ENCODE peak calls at places on chromosomes 4 and X, in seven cellular contexts. One of them, this sample, is unnamed.

GRCh38 chr4:86306816-86307215 is 53.0 kb downstream of the MAPK10 start:
- DNase-seq in WERI-Rb-1: no peak
- DNase-seq in tibial artery: no peak
- DNase-seq in thoracic aorta: no peak
- DNase-seq in bronchial epithelial cell: no peak
- DNase-seq in right lobe of liver: no peak
- DNase-seq in mammary epithelial cell: no peak
- DNase-seq in this sample: no peak

GRCh38 chrX:100363926-100364325 is 46.1 kb downstream of the PCDH19 start:
- DNase-seq in WERI-Rb-1: no peak
- DNase-seq in tibial artery: no peak
- DNase-seq in thoracic aorta: no peak
- DNase-seq in bronchial epithelial cell: no peak
- DNase-seq in right lobe of liver: no peak
- DNase-seq in mammary epithelial cell: no peak
- DNase-seq in this sample: no peak

GRCh38 chr4:12486995-12487394 is 997.1 kb downstream of the RAB28 start:
- DNase-seq in WERI-Rb-1: no peak
- DNase-seq in tibial artery: no peak
- DNase-seq in thoracic aorta: no peak
- DNase-seq in bronchial epithelial cell: no peak
- DNase-seq in right lobe of liver: no peak
- DNase-seq in mammary epithelial cell: no peak
- DNase-seq in this sample: no peak

GRCh38 chrX:119667111-119667928 is 25.6 kb downstream of the SEPTIN6 start:
- DNase-seq in WERI-Rb-1: no peak
- DNase-seq in tibial artery: no peak
- DNase-seq in thoracic aorta: no peak
- DNase-seq in bronchial epithelial cell: no peak
- DNase-seq in right lobe of liver: no peak
- DNase-seq in mammary epithelial cell: no peak
- DNase-seq in this sample: peak; percentile 59

GRCh38 chr4:119246177-119246576 is 33.7 kb downstream of the USP53 start:
- DNase-seq in WERI-Rb-1: no peak
- DNase-seq in tibial artery: no peak
- DNase-seq in thoracic aorta: no peak
- DNase-seq in bronchial epithelial cell: no peak
- DNase-seq in right lobe of liver: no peak
- DNase-seq in mammary epithelial cell: no peak
- DNase-seq in this sample: no peak

GRCh38 chr4:110636677-110637407 is 14.0 kb upstream of the PITX2 start:
- DNase-seq in WERI-Rb-1: peak; percentile 32
- DNase-seq in tibial artery: no peak
- DNase-seq in thoracic aorta: no peak
- DNase-seq in bronchial epithelial cell: no peak
- DNase-seq in right lobe of liver: no peak
- DNase-seq in mammary epithelial cell: no peak
- DNase-seq in this sample: no peak

GRCh38 chrX:26470946-26471345 is 255.0 kb downstream of the MAGEB5 start:
- DNase-seq in WERI-Rb-1: peak; percentile 39
- DNase-seq in tibial artery: no peak
- DNase-seq in thoracic aorta: no peak
- DNase-seq in bronchial epithelial cell: no peak
- DNase-seq in right lobe of liver: no peak
- DNase-seq in mammary epithelial cell: no peak
- DNase-seq in this sample: no peak

GRCh38 chrX:40145001-40145631 is 47.4 kb upstream of the BCOR start:
- DNase-seq in WERI-Rb-1: peak; percentile 72
- DNase-seq in tibial artery: no peak
- DNase-seq in thoracic aorta: no peak
- DNase-seq in bronchial epithelial cell: no peak
- DNase-seq in right lobe of liver: no peak
- DNase-seq in mammary epithelial cell: no peak
- DNase-seq in this sample: no peak

GRCh38 chr4:131063878-131064277 is 1967.9 kb downstream of the C4orf33 start:
- DNase-seq in WERI-Rb-1: no peak
- DNase-seq in tibial artery: no peak
- DNase-seq in thoracic aorta: no peak
- DNase-seq in bronchial epithelial cell: no peak
- DNase-seq in right lobe of liver: no peak
- DNase-seq in mammary epithelial cell: no peak
- DNase-seq in this sample: no peak

GRCh38 chr4:39362827-39363226 is 3.3 kb downstream of the RFC1 start:
- DNase-seq in WERI-Rb-1: no peak
- DNase-seq in tibial artery: no peak
- DNase-seq in thoracic aorta: no peak
- DNase-seq in bronchial epithelial cell: no peak
- DNase-seq in right lobe of liver: no peak
- DNase-seq in mammary epithelial cell: no peak
- DNase-seq in this sample: no peak

GRCh38 chr4:127505203-127505602 is 127.6 kb upstream of the INTU start:
- DNase-seq in WERI-Rb-1: no peak
- DNase-seq in tibial artery: no peak
- DNase-seq in thoracic aorta: no peak
- DNase-seq in bronchial epithelial cell: peak; percentile 38
- DNase-seq in right lobe of liver: no peak
- DNase-seq in mammary epithelial cell: peak; percentile 2
- DNase-seq in this sample: peak; percentile 47

GRCh38 chrX:139287155-139287924 is 243.2 kb upstream of the F9 start:
- DNase-seq in WERI-Rb-1: no peak
- DNase-seq in tibial artery: no peak
- DNase-seq in thoracic aorta: no peak
- DNase-seq in bronchial epithelial cell: no peak
- DNase-seq in right lobe of liver: peak; percentile 60
- DNase-seq in mammary epithelial cell: no peak
- DNase-seq in this sample: no peak

GRCh38 chr4:147581601-147582350 is 35.4 kb upstream of the TMEM184C start:
- DNase-seq in WERI-Rb-1: no peak
- DNase-seq in tibial artery: no peak
- DNase-seq in thoracic aorta: no peak
- DNase-seq in bronchial epithelial cell: peak; percentile 72
- DNase-seq in right lobe of liver: no peak
- DNase-seq in mammary epithelial cell: peak; percentile 64
- DNase-seq in this sample: no peak

GRCh38 chr4:125736057-125736456 is 421.3 kb downstream of the FAT4 start:
- DNase-seq in WERI-Rb-1: no peak
- DNase-seq in tibial artery: no peak
- DNase-seq in thoracic aorta: no peak
- DNase-seq in bronchial epithelial cell: peak; percentile 27
- DNase-seq in right lobe of liver: no peak
- DNase-seq in mammary epithelial cell: no peak
- DNase-seq in this sample: no peak

GRCh38 chr4:10113362-10114047 is 3.1 kb downstream of the WDR1 start:
- DNase-seq in WERI-Rb-1: no peak
- DNase-seq in tibial artery: no peak
- DNase-seq in thoracic aorta: no peak
- DNase-seq in bronchial epithelial cell: no peak
- DNase-seq in right lobe of liver: no peak
- DNase-seq in mammary epithelial cell: no peak
- DNase-seq in this sample: no peak
- H3K36me3 ChIP-seq in WERI-Rb-1: peaks cover 73% of the 10 kb centered on the region
- H3K36me3 ChIP-seq in tibial artery: peaks cover 43% of the 10 kb centered on the region
- H3K36me3 ChIP-seq in thoracic aorta: peaks cover 36% of the 10 kb centered on the region
- H3K36me3 ChIP-seq in bronchial epithelial cell: peaks cover 33% of the 10 kb centered on the region
- H3K36me3 ChIP-seq in right lobe of liver: peaks cover 4% of the 10 kb centered on the region
- H3K36me3 ChIP-seq in mammary epithelial cell: peaks cover 45% of the 10 kb centered on the region
- H3K36me3 ChIP-seq in this sample: peaks cover 37% of the 10 kb centered on the region

DNA sequence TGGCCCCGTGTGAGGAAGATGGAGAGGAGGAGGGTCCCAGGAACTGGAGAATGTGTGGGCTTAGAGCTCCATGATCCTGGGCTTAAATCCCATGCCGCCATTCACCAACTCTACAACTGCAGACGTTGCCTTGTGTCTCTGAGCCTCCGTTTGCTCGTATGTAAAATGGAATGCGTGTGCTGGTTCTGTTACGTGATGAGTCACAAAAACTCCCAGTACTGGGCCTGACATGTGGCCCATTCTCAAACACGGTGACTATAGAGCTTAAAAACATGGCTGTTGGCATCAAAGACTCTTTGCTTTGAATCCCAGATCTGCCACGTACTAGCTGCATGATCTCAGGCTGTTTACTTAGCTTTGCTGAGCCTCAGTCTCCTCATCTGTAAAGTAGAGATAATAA is 13.0 kb upstream of the AFAP1 start:
- DNase-seq in WERI-Rb-1: no peak
- DNase-seq in tibial artery: no peak
- DNase-seq in thoracic aorta: no peak
- DNase-seq in bronchial epithelial cell: no peak
- DNase-seq in right lobe of liver: no peak
- DNase-seq in mammary epithelial cell: no peak
- DNase-seq in this sample: no peak
- H3K4me3 ChIP-seq in WERI-Rb-1: no peak overlapping the region
- H3K4me3 ChIP-seq in tibial artery: no peak overlapping the region
- H3K4me3 ChIP-seq in thoracic aorta: no peak overlapping the region
- H3K4me3 ChIP-seq in bronchial epithelial cell: no peak overlapping the region
- H3K4me3 ChIP-seq in right lobe of liver: no peak overlapping the region
- H3K4me3 ChIP-seq in mammary epithelial cell: no peak overlapping the region
- H3K4me3 ChIP-seq in this sample: no peak overlapping the region

GRCh38 chr4:137226221-137226620 is 306.1 kb downstream of the PCDH18 start:
- DNase-seq in WERI-Rb-1: no peak
- DNase-seq in tibial artery: no peak
- DNase-seq in thoracic aorta: no peak
- DNase-seq in bronchial epithelial cell: no peak
- DNase-seq in right lobe of liver: no peak
- DNase-seq in mammary epithelial cell: no peak
- DNase-seq in this sample: no peak

DNA sequence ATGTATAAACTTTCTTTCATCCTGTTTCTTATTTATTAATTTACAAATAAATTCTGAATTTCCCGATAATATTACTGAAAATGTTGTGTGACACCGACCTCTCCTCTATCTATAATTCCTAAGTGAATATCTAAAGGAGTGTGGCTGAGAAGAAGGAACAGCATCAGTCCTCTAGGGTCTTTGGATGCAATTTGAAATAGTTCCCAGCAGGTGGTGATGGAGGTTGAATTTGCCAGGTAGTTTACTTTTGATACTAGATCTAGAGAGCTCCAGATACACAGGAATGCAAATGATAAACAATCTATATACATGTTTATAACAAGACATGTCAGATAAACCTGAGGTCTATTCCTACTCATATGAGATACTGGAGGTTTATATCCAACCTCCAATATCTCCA is 305.4 kb downstream of the PCDH18 start:
- DNase-seq in WERI-Rb-1: peak; percentile 24
- DNase-seq in tibial artery: no peak
- DNase-seq in thoracic aorta: no peak
- DNase-seq in bronchial epithelial cell: peak; percentile 29
- DNase-seq in right lobe of liver: no peak
- DNase-seq in mammary epithelial cell: peak; percentile 11
- DNase-seq in this sample: no peak
- TF ChIP-seq CTCF in WERI-Rb-1: peak; percentile 49
- TF ChIP-seq CTCF in tibial artery: peak; percentile 23
- TF ChIP-seq CTCF in thoracic aorta: peak; percentile 16
- TF ChIP-seq CTCF in bronchial epithelial cell: peak; percentile 32
- TF ChIP-seq CTCF in right lobe of liver: no peak
- TF ChIP-seq CTCF in mammary epithelial cell: peak; percentile 44
- TF ChIP-seq CTCF in this sample: peak; percentile 71

DNA sequence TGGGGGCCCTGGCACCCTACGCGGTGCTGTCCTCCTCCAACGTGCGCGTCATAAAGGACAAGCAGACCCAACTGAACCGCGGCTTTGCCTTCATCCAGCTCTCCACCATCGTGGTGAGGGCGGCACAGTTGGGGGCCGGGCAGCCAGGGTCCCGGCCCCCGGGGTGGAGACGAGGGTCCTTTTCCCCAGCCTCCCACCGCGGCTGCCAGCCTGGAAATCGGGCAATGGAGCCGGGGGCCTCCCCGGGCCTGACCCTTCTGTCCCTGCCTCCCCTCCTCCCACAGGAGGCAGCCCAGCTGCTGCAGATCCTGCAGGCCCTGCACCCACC is 13.7 kb upstream of the UBA1 start:
- DNase-seq in WERI-Rb-1: no peak
- DNase-seq in tibial artery: no peak
- DNase-seq in thoracic aorta: no peak
- DNase-seq in bronchial epithelial cell: no peak
- DNase-seq in right lobe of liver: peak; percentile 32
- DNase-seq in mammary epithelial cell: no peak
- DNase-seq in this sample: no peak
- H3K36me3 ChIP-seq in WERI-Rb-1: peaks cover 44% of the 10 kb centered on the region
- H3K36me3 ChIP-seq in tibial artery: peaks cover 23% of the 10 kb centered on the region
- H3K36me3 ChIP-seq in thoracic aorta: peaks cover 41% of the 10 kb centered on the region
- H3K36me3 ChIP-seq in bronchial epithelial cell: peaks cover 17% of the 10 kb centered on the region
- H3K36me3 ChIP-seq in right lobe of liver: peaks cover 2% of the 10 kb centered on the region
- H3K36me3 ChIP-seq in mammary epithelial cell: peaks cover 6% of the 10 kb centered on the region
- H3K36me3 ChIP-seq in this sample: peaks cover 46% of the 10 kb centered on the region

This sample was measured in BE2C.